ENCODE peak calls at places on chromosomes 11 and 22, in four cellular contexts. Y, J, H and R are unnamed samples.

GRCh38 chr11:126573325-126574076 is 218.0 kb downstream of the ST3GAL4 start:
- DNase-seq in Y (no peak), J (no peak), H (no peak), R (no peak)

GRCh38 chr11:25625094-25625493 is 706.8 kb upstream of the ANO3 start:
- DNase-seq in Y (no peak), J (no peak), H (no peak), R (no peak)

GRCh38 chr22:23204541-23205157 is 24.3 kb downstream of the BCR start:
- DNase-seq in Y (no peak), J (peak), H (peak), R (no peak)

GRCh38 chr11:128506384-128506783 is 81.0 kb downstream of the ETS1 start:
- DNase-seq in Y (no peak), J (no peak), H (no peak), R (no peak)

GRCh38 chr11:92409956-92410355 is 185.3 kb downstream of the FAT3 start:
- DNase-seq in Y (no peak), J (no peak), H (no peak), R (no peak)

GRCh38 chr11:69595805-69596665 is 44.9 kb upstream of the CCND1 start:
- DNase-seq in Y (no peak), J (no peak), H (no peak), R (no peak)

GRCh38 chr11:112961146-112961668 is at the start of gene NCAM1:
- DNase-seq in Y (peak), J (peak), H (peak), R (peak)

GRCh38 chr11:128482512-128483191 is 104.7 kb downstream of the ETS1 start:
- DNase-seq in Y (no peak), J (no peak), H (no peak), R (no peak)

GRCh38 chr11:116166788-116167465 is 605.9 kb downstream of the BUD13 start:
- DNase-seq in Y (no peak), J (no peak), H (no peak), R (no peak)

GRCh38 chr11:36150986-36151385 is 138.2 kb downstream of the COMMD9 start:
- DNase-seq in Y (no peak), J (no peak), H (no peak), R (no peak)

GRCh38 chr22:28813772-28814518 is 13.6 kb upstream of the XBP1 start:
- DNase-seq in Y (peak), J (peak), H (peak), R (no peak)

GRCh38 chr22:31212783-31213626 is 907 bp downstream of the LIMK2 start:
- DNase-seq in Y (no peak), J (no peak), H (no peak), R (no peak)

GRCh38 chr22:41403532-41404318 is 22.0 kb downstream of the TEF start:
- DNase-seq in Y (peak), J (peak), H (peak), R (peak)

GRCh38 chr11:66426314-66426713 is 5.5 kb downstream of the NPAS4 start:
- DNase-seq in Y (no peak), J (no peak), H (no peak), R (no peak)

GRCh38 chr11:130434521-130435223 is 6.3 kb upstream of the ADAMTS8 start:
- DNase-seq in Y (peak), J (peak), H (peak), R (peak)

GRCh38 chr11:8087185-8087584 is 6.2 kb downstream of the TUB start:
- DNase-seq in Y (peak), J (peak), H (no peak), R (no peak)

GRCh38 chr11:111797145-111797581 is 31.0 kb upstream of the PPP2R1B start:
- DNase-seq in Y (peak), J (no peak), H (no peak), R (no peak)

GRCh38 chr22:49968313-49968830 is 7.8 kb downstream of the PIM3 start:
- DNase-seq in Y (no peak), J (peak), H (no peak), R (no peak)

GRCh38 chr11:10878408-10879214 is 20.8 kb upstream of the ZBED5 start:
- DNase-seq in Y (peak), J (no peak), H (no peak), R (no peak)

GRCh38 chr22:43044402-43044801 is 29.5 kb upstream of the PACSIN2 start:
- DNase-seq in Y (no peak), J (no peak), H (no peak), R (no peak)

GRCh38 chr11:1084561-1085439 is 10.1 kb downstream of the MUC2 start:
- DNase-seq in Y (no peak), J (no peak), H (no peak), R (no peak)

GRCh38 chr22:25027959-25028840 is 75.7 kb downstream of the KIAA1671 start:
- DNase-seq in Y (peak), J (peak), H (no peak), R (no peak)

DNA sequence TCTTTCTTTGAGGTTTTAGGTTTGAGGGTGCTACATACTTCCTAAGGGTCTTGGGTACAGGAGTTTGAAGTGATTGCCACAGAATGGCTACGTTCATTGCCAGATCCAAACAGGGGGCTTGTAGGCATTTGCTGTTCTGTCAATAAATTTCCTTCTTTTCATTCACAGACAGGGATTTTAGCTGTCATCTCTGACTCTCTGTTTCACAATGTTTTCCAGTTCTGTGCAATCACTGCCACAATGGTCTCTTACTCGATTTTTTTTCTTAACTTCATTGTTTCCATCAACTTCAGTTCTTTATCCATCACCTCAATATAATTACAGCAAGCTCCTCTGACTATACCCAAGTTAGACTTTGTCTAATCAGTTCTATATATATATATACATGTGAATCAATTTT is 6.2 kb upstream of the HBD start:
- DNase-seq in Y (no peak), J (no peak), H (no peak), R (no peak)
- TF ChIP-seq POLR2A in Y (no peak), J (no peak), H (no peak), R (no peak)

DNA sequence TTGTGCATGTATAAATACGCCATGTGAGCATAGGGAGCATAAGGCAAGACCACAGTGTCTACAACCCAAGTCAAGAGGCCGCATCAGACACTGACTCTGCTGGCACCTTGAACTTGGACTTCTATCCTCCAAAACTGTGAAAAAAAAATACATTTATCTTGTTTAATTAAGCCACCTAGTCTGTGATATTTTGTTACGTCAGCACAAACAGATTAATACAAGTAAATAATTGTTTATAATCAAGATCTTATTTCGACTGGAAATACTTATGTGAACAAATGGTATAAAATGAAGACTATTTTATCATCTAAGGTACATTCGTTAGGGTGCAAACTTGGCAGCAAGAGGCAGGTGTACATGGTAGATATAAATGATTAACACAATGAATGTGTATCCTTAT is 599.3 kb upstream of the LRRC4C start:
- DNase-seq in Y (no peak), J (no peak), H (no peak), R (no peak)
- TF ChIP-seq POLR2A in Y (no peak), J (no peak), H (no peak), R (no peak)

DNA sequence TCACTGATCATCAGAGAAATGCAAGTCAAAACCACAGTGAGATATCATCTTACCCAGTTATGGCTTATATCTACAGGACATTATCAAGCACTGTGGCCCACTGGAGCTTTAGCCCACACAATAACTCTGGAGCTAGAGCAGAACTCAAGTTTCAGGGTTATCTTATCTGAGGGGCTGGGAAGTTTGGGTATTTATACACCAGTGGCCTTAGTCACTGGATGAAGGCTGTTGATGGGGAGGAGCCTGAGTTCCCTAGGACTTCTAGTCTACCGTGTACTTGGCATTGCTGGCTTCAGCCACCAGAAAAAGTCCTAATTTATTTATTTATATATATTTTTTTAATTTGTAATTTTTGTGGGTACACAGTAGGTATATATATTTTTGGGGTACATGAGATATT is 19.3 kb downstream of the HSD17B12 start:
- DNase-seq in Y (no peak), J (no peak), H (no peak), R (no peak)
- TF ChIP-seq POLR2A in Y (no peak), J (no peak), H (no peak), R (no peak)

GRCh38 chr11:119089319-119089718 is 4.6 kb downstream of the HMBS start:
- DNase-seq in Y (no peak), J (no peak), H (no peak), R (no peak)

GRCh38 chr11:119093666-119093950 is 8.0 kb downstream of the DPAGT1 start:
- DNase-seq in Y (no peak), J (no peak), H (no peak), R (no peak)

GRCh38 chr11:119091966-119092879 is 7.5 kb downstream of the HMBS start:
- DNase-seq in Y (no peak), J (no peak), H (no peak), R (no peak)

GRCh38 chr11:119092880-119093665 is 8.4 kb downstream of the HMBS start:
- DNase-seq in Y (no peak), J (no peak), H (no peak), R (no peak)

DNA sequence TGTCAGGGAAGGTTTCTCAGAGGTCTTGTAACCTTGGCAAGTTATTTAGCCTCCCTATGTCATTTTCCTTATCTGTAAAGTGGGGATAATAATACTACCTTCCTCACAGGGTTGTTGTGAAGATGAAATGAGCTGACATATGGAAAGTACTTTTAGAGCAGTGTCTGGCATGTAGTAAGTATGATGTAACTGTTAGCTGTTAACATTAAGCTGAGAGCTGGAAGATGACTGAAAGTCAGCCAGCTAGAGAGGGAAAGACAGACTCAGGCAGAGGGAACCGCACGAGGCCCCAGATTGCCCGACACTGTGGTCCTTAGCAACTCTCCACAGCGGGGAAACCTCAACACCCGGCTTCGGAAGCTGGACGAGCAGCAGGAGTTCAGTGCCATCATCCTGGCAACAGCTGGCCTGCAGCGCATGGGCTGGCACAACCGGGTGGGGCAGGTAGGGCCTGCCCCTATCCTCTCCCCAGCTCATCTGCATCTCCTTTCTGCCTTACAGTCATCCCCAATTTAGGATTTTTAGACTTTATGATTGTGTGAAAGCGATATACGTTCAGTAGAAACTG is 6.5 kb downstream of the HMBS start:
- DNase-seq in Y (no peak), J (no peak), H (no peak), R (no peak)
- TF ChIP-seq POLR2A in Y (no peak), J (no peak), H (no peak), R (no peak)

GRCh38 chr11:74675761-74676160 is 55.5 kb downstream of the CHRDL2 start:
- DNase-seq in Y (no peak), J (no peak), H (no peak), R (no peak)

GRCh38 chr11:74673956-74674355 is 57.3 kb downstream of the CHRDL2 start:
- DNase-seq in Y (peak), J (no peak), H (no peak), R (no peak)

GRCh38 chr11:74672332-74672955 is 58.8 kb downstream of the CHRDL2 start:
- DNase-seq in Y (peak), J (no peak), H (no peak), R (no peak)

GRCh38 chr11:74671520-74672196 is 59.6 kb downstream of the CHRDL2 start:
- DNase-seq in Y (peak), J (no peak), H (no peak), R (no peak)

GRCh38 chr11:74672956-74673895 is 58.0 kb downstream of the CHRDL2 start:
- DNase-seq in Y (peak), J (peak), H (peak), R (peak)
- TF ChIP-seq POLR2A in Y (no peak), J (no peak), H (no peak), R (peak)

DNA sequence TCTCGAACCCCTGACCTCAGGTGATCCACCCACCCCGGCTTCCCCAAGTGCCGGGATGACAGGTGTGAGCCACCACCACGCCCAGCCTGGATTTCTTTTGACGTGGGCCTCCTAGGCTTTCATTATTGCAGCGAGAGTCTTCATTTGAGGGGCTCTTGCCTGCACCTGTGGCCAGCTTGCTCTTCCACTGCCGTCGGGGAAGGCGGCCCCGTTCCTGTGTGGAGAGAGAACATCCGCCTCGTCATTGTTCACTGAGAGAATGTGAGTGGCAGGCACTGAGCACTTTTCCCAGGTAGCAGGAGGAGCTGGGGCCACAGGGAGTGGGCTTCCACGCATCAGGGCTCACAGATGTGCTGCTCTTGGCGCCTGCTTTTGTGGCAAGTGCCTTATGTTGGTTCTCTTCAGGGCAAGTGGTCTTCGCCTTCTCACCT is 365.0 kb downstream of the TBC1D22A start:
- DNase-seq in Y (no peak), J (no peak), H (no peak), R (no peak)
- TF ChIP-seq POLR2A in Y (no peak), J (no peak), H (no peak), R (no peak)